ENCODE peak calls at places on chromosomes 5 and 9, in seven cellular contexts. L, R, K, U, X, P and F are unnamed samples.

GRCh38 chr5:151178779-151179488 is 21.4 kb upstream of the ANXA6 start:
- DNase-seq in L (no peak), R (no peak), K (no peak), U (no peak), X (no peak), P (no peak), F (no peak)

GRCh38 chr5:158676642-158677489 is 422.9 kb downstream of the EBF1 start:
- DNase-seq in L (no peak), R (no peak), K (no peak), U (no peak), X (peak), P (no peak), F (no peak)

GRCh38 chr9:129854588-129855110 is 19.4 kb downstream of the USP20 start:
- DNase-seq in L (no peak), R (no peak), K (no peak), U (no peak), X (no peak), P (no peak), F (no peak)

GRCh38 chr5:160507181-160507811 is 85.6 kb downstream of the PTTG1 start:
- DNase-seq in L (no peak), R (no peak), K (no peak), U (no peak), X (peak), P (no peak), F (no peak)

GRCh38 chr5:66875325-66875724 is 279.1 kb downstream of the MAST4 start:
- DNase-seq in L (no peak), R (no peak), K (no peak), U (no peak), X (no peak), P (no peak), F (no peak)

GRCh38 chr9:125189011-125189360 is 617 bp downstream of the PPP6C start:
- DNase-seq in L (no peak), R (no peak), K (no peak), U (peak), X (peak), P (peak), F (no peak)

GRCh38 chr9:35996358-35996970 is 38.5 kb upstream of the OR2S2 start:
- DNase-seq in L (no peak), R (no peak), K (no peak), U (no peak), X (peak), P (no peak), F (no peak)

GRCh38 chr9:120627073-120627472 is 47.1 kb upstream of the CDK5RAP2 start:
- DNase-seq in L (no peak), R (no peak), K (no peak), U (no peak), X (no peak), P (no peak), F (no peak)

GRCh38 chr5:165161204-165161603 is 1655.8 kb downstream of the MAT2B start:
- DNase-seq in L (no peak), R (no peak), K (no peak), U (no peak), X (peak), P (no peak), F (no peak)

GRCh38 chr9:127519301-127520166 is 68.2 kb downstream of the LRSAM1 start:
- DNase-seq in L (no peak), R (no peak), K (no peak), U (no peak), X (peak), P (peak), F (no peak)

GRCh38 chr5:172707285-172708182 is 63.5 kb downstream of the DUSP1 start:
- DNase-seq in L (no peak), R (no peak), K (peak), U (no peak), X (peak), P (no peak), F (no peak)